ENCODE peak calls at places on chromosomes 11 and 22, in nine cellular contexts. H is activated CD8-positive, alpha-beta memory T cell treated with anti-CD3 and anti-CD28 coated beads, Interleukin-2, amount 10 ng/mL, durations not matched to agents 7 days and 5 days; E is heart right ventricle; Y is Right ventricle myocardium superior; D is RWPE2; Z is activated CD8-positive, alpha-beta T cell treated with anti-CD3 and anti-CD28 coated beads for 36 hours; J is pancreas; F is naive thymus-derived CD4-positive, alpha-beta T cell; M is body of pancreas. V is an unnamed sample.

GRCh38 chr11:43367382-43368178 is 8.9 kb downstream of the TTC17 start:
- ATAC-seq in D (peak), J (peak), F (no peak), Y (no peak), Z (no peak), M (peak), E (no peak), H (no peak), V (peak)

GRCh38 chr22:25000686-25001085 is 48.2 kb downstream of the KIAA1671 start:
- ATAC-seq in Y (no peak), H (no peak), F (no peak), Z (no peak), M (no peak), J (no peak), D (no peak), E (no peak), V (no peak)

GRCh38 chr11:68798221-68798813 is 43.4 kb downstream of the CPT1A start:
- ATAC-seq in H (peak), Y (no peak), F (no peak), Z (peak), E (peak), J (peak), D (no peak), M (no peak), V (no peak)

GRCh38 chr22:17191163-17191562 is 28.1 kb downstream of the ADA2 start:
- ATAC-seq in Y (no peak), D (peak), H (no peak), F (no peak), E (no peak), J (no peak), M (no peak), Z (no peak), V (no peak)

GRCh38 chr11:67401495-67402191 is at the start of gene PPP1CA:
- ATAC-seq in D (peak), F (peak), J (peak), E (peak), Z (peak), H (peak), Y (peak), M (peak), V (peak)

GRCh38 chr11:68857037-68857586 is 15.4 kb upstream of the CPT1A start:
- ATAC-seq in J (no peak), Y (no peak), M (no peak), F (no peak), Z (no peak), H (no peak), D (peak), E (no peak), V (no peak)

GRCh38 chr11:33891714-33892327 is at the start of gene LMO2:
- ATAC-seq in Y (peak), M (no peak), D (no peak), J (peak), Z (no peak), F (peak), H (no peak), E (peak), V (no peak)

GRCh38 chr11:113242767-113243397 is 71.5 kb upstream of the TTC12 start:
- ATAC-seq in Z (peak), F (peak), D (no peak), E (peak), Y (peak), J (peak), H (peak), M (no peak), V (no peak)

GRCh38 chr22:38298312-38299000 is 18.8 kb downstream of the CSNK1E start:
- ATAC-seq in E (peak), M (no peak), Z (peak), D (peak), F (peak), J (peak), Y (no peak), H (no peak), V (peak)

V was measured in stimulated activated memory B cell treated with anti-CD40 and anti-IgM and Interleukin-4, amounts not matched to agents 10 μg/mL and 1 μg/mL and 100 μg/mL, for 72 hours.